ENCODE peak calls at places on chromosomes 13 and 19, in ten cellular contexts. Z, C, J, B, D, A, O, Y, L and V are unnamed samples.

GRCh38 chr19:48487944-48488343 is 18.8 kb downstream of the CYTH2 start:
- DNase-seq in Z (peak; percentile 88), C (no peak), J (peak; percentile 83), B (peak; percentile 37), D (peak; percentile 89), A (no peak), O (peak; percentile 87), Y (no peak), L (peak; percentile 95), V (no peak)

GRCh38 chr13:53854321-53854720 is 825.7 kb downstream of the OLFM4 start:
- DNase-seq in Z (no peak), C (no peak), J (no peak), B (no peak), D (no peak), A (no peak), O (no peak), Y (no peak), L (no peak), V (no peak)

GRCh38 chr19:32373614-32374295 is 28.3 kb downstream of the ZNF507 start:
- DNase-seq in Z (peak; percentile 27), C (no peak), J (peak; percentile 42), B (peak; percentile 100), D (peak; percentile 74), A (peak; percentile 29), O (no peak), Y (no peak), L (peak; percentile 79), V (no peak)

GRCh38 chr19:4455742-4456565 is 1.6 kb downstream of the UBXN6 start:
- DNase-seq in Z (no peak), C (peak; percentile 56), J (peak; percentile 48), B (peak; percentile 25), D (no peak), A (peak; percentile 43), O (no peak), Y (no peak), L (peak; percentile 95), V (no peak)

GRCh38 chr19:56162258-56162657 is 13.6 kb upstream of the GALP start:
- DNase-seq in Z (no peak), C (no peak), J (no peak), B (no peak), D (no peak), A (no peak), O (no peak), Y (no peak), L (no peak), V (no peak)

GRCh38 chr13:24050292-24050711 is 110.2 kb upstream of the SPATA13 start:
- DNase-seq in Z (peak; percentile 70), C (no peak), J (no peak), B (no peak), D (peak; percentile 45), A (no peak), O (peak; percentile 79), Y (no peak), L (peak; percentile 70), V (peak; percentile 82)

GRCh38 chr19:49803529-49803856 is 9.6 kb downstream of the FUZ start:
- DNase-seq in Z (no peak), C (no peak), J (no peak), B (no peak), D (no peak), A (no peak), O (no peak), Y (no peak), L (no peak), V (no peak)

GRCh38 chr19:27705896-27706295 is 1507.1 kb downstream of the UQCRFS1 start:
- DNase-seq in Z (no peak), C (no peak), J (no peak), B (no peak), D (no peak), A (no peak), O (no peak), Y (no peak), L (no peak), V (no peak)

GRCh38 chr19:3224346-3225325 is at the start of gene CELF5:
- DNase-seq in Z (peak; percentile 61), C (peak; percentile 85), J (peak; percentile 53), B (no peak), D (peak; percentile 35), A (peak; percentile 81), O (peak; percentile 89), Y (peak; percentile 47), L (peak; percentile 43), V (no peak)

GRCh38 chr19:6794817-6795431 is 22.4 kb downstream of the VAV1 start:
- DNase-seq in Z (no peak), C (peak; percentile 64), J (no peak), B (peak; percentile 33), D (no peak), A (no peak), O (no peak), Y (no peak), L (no peak), V (no peak)

GRCh38 chr13:85590231-85590931 is 208.8 kb downstream of the SLITRK6 start:
- DNase-seq in Z (no peak), C (no peak), J (no peak), B (no peak), D (no peak), A (no peak), O (no peak), Y (no peak), L (no peak), V (no peak)

GRCh38 chr19:2016041-2016807 is 710 bp upstream of the BTBD2 start:
- DNase-seq in Z (peak; percentile 69), C (peak; percentile 79), J (peak; percentile 84), B (peak; percentile 63), D (peak; percentile 77), A (peak; percentile 63), O (no peak), Y (peak; percentile 52), L (peak; percentile 88), V (peak; percentile 85)

GRCh38 chr13:48813518-48813917 is 159.8 kb downstream of the CYSLTR2 start:
- DNase-seq in Z (no peak), C (no peak), J (no peak), B (no peak), D (no peak), A (no peak), O (no peak), Y (no peak), L (no peak), V (no peak)

GRCh38 chr13:100301418-100301817 is 212.5 kb downstream of the PCCA start:
- DNase-seq in Z (no peak), C (no peak), J (no peak), B (no peak), D (no peak), A (peak; percentile 13), O (no peak), Y (no peak), L (peak; percentile 42), V (no peak)

GRCh38 chr13:33347866-33348265 is 62.3 kb upstream of the STARD13 start:
- DNase-seq in Z (no peak), C (no peak), J (no peak), B (no peak), D (no peak), A (no peak), O (no peak), Y (no peak), L (no peak), V (no peak)

GRCh38 chr13:25699056-25699455 is 327.3 kb downstream of the ATP8A2 start:
- DNase-seq in Z (no peak), C (no peak), J (no peak), B (no peak), D (no peak), A (no peak), O (no peak), Y (no peak), L (peak; percentile 58), V (no peak)

GRCh38 chr19:55160128-55160985 is 2.8 kb upstream of the TNNI3 start:
- DNase-seq in Z (peak; percentile 93), C (peak; percentile 99), J (peak; percentile 91), B (peak; percentile 81), D (peak; percentile 87), A (peak; percentile 92), O (peak; percentile 96), Y (peak; percentile 65), L (peak; percentile 95), V (peak; percentile 78)
- H3K27me3 ChIP-seq in Z (peaks cover 25% of the 10 kb centered on the region), C (no peaks in the 10 kb centered on the region), J (peaks cover 87% of the 10 kb centered on the region), B (peaks cover 31% of the 10 kb centered on the region), D (no peaks in the 10 kb centered on the region), A (peaks cover 22% of the 10 kb centered on the region), O (peaks cover 50% of the 10 kb centered on the region), Y (peaks cover 74% of the 10 kb centered on the region), L (peaks cover 29% of the 10 kb centered on the region), V (peaks cover 88% of the 10 kb centered on the region)

GRCh38 chr13:81540777-81541176 is 1199.9 kb upstream of the SPRY2 start:
- DNase-seq in Z (no peak), C (no peak), J (no peak), B (peak; percentile 1), D (no peak), A (peak; percentile 3), O (no peak), Y (no peak), L (no peak), V (no peak)
- TF ChIP-seq CTCF in Z (peak; percentile 32), C (peak; percentile 74), J (peak; percentile 15), B (no peak), D (peak; percentile 16), A (no peak), O (no peak), Y (no peak), L (no peak), V (no peak)

DNA sequence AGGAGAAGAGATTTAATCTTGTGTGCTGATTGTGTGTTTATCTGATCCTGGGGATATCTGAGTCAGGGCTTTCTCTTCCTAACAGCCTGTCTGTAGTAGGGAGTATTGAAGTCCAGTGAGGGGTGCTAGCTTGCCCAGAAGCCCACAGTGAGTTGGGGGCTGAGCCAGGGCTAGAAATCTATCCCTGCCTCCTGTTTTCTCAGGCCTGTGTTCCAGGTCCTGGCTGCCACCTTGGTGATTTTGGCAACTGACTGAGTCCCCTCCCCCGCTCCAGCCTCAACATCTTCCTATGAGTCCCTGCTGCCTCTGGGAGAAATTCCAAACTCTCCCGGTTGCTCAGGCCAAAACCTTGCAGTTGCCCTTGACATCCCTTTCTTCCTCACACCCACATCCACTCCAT is 7.7 kb upstream of the NOVA2 start:
- DNase-seq in Z (no peak), C (peak; percentile 57), J (no peak), B (no peak), D (no peak), A (no peak), O (no peak), Y (no peak), L (peak; percentile 67), V (no peak)
- H3K27me3 ChIP-seq in Z (no peaks in the 10 kb centered on the region), C (peaks cover 8% of the 10 kb centered on the region), J (peaks cover 23% of the 10 kb centered on the region), B (peaks cover 16% of the 10 kb centered on the region), D (no peaks in the 10 kb centered on the region), A (peaks cover 4% of the 10 kb centered on the region), O (no peaks in the 10 kb centered on the region), Y (peaks cover 2% of the 10 kb centered on the region), L (no peaks in the 10 kb centered on the region), V (no peaks in the 10 kb centered on the region)

DNA sequence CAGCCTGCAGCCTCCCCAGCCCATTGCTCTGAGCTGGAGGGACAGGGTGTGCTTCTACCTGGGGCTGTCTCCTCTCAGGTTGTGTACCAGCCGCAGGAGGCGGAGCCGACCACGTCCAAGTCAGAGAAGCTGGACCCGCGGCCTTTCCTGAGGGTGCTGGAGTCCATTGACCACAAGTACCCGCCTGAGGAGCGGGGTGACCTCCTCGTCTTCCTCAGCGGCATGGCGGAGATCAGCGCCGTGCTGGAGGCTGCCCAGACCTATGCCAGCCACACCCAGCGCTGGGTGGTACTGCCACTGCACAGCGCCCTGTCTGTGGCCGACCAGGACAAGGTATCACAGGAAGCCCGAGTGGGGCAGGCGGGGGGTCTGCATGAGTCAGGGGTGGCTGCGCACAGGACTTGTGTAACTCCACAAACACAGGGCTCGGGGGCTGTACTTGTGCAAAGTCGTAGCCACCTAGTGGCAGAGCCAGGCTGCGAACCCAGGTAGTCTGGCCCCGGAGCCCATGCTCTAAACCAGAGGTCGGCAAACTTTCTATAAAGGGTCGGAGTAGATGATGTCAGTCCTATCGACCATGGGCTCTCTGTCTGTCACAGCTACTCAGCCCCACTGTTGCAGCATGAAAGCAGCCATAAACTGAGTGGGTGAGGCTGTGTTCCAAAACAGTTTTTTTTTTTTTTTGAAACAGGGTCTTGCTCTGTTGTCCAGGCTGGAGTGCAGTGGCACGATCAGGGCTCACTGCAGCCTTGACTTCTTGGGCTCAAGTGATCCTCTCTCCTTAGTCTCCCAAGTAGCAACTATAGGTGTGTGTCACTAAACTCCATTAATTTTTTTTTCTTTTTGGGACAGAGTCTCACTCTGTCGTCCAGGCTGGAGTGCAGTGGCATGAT is 8.9 kb downstream of the DHX34 start:
- DNase-seq in Z (no peak), C (peak; percentile 85), J (no peak), B (peak; percentile 22), D (no peak), A (no peak), O (no peak), Y (no peak), L (no peak), V (no peak)
- TF ChIP-seq CTCF in Z (no peak), C (peak; percentile 71), J (no peak), B (peak; percentile 44), D (no peak), A (peak; percentile 15), O (no peak), Y (no peak), L (no peak), V (no peak)